ENCODE peak calls at places on chromosomes 12 and 14, in five cellular contexts. One of them, this sample, is unnamed.
A peak's percentile ranks its signal among the peaks of the same experiment; 100 is the strongest.

GRCh38 chr12:124094733-124095132 is 121.7 kb downstream of the ZNF664 start:
- DNase-seq in CD8-positive, alpha-beta memory T cell: no peak
- DNase-seq in lower lobe of right lung: no peak
- DNase-seq in ovary: no peak
- DNase-seq in brain microvascular endothelial cell: no peak
- DNase-seq in this sample: no peak

GRCh38 chr12:110743571-110744093 is 941 bp upstream of the PPP1CC start:
- DNase-seq in lower lobe of right lung: peak; percentile 72
- DNase-seq in CD8-positive, alpha-beta memory T cell: no peak
- DNase-seq in brain microvascular endothelial cell: no peak
- DNase-seq in ovary: peak; percentile 49
- DNase-seq in this sample: no peak

GRCh38 chr14:102779574-102780315 is 2.5 kb downstream of the TRAF3 start:
- DNase-seq in brain microvascular endothelial cell: no peak
- DNase-seq in ovary: no peak
- DNase-seq in lower lobe of right lung: no peak
- DNase-seq in CD8-positive, alpha-beta memory T cell: no peak
- DNase-seq in this sample: no peak

GRCh38 chr12:48029401-48029770 is 25.1 kb upstream of the COL2A1 start:
- DNase-seq in ovary: no peak
- DNase-seq in lower lobe of right lung: no peak
- DNase-seq in CD8-positive, alpha-beta memory T cell: no peak
- DNase-seq in brain microvascular endothelial cell: no peak
- DNase-seq in this sample: no peak

GRCh38 chr14:53951661-53952265 is 4.9 kb downstream of the BMP4 start:
- DNase-seq in CD8-positive, alpha-beta memory T cell: no peak
- DNase-seq in ovary: peak; percentile 30
- DNase-seq in brain microvascular endothelial cell: no peak
- DNase-seq in lower lobe of right lung: no peak
- DNase-seq in this sample: no peak

GRCh38 chr12:46449856-46450255 is 77.3 kb upstream of the SLC38A2 start:
- DNase-seq in brain microvascular endothelial cell: no peak
- DNase-seq in lower lobe of right lung: no peak
- DNase-seq in CD8-positive, alpha-beta memory T cell: no peak
- DNase-seq in ovary: no peak
- DNase-seq in this sample: no peak

GRCh38 chr12:104788848-104789271 is 169.2 kb downstream of the SLC41A2 start:
- DNase-seq in ovary: no peak
- DNase-seq in CD8-positive, alpha-beta memory T cell: no peak
- DNase-seq in brain microvascular endothelial cell: no peak
- DNase-seq in lower lobe of right lung: no peak
- DNase-seq in this sample: no peak

GRCh38 chr14:76834296-76834695 is 8.1 kb downstream of the LRRC74A start:
- DNase-seq in ovary: no peak
- DNase-seq in CD8-positive, alpha-beta memory T cell: no peak
- DNase-seq in lower lobe of right lung: no peak
- DNase-seq in brain microvascular endothelial cell: no peak
- DNase-seq in this sample: no peak

GRCh38 chr14:24143511-24143910 is 2.1 kb upstream of the EMC9 start:
- DNase-seq in brain microvascular endothelial cell: peak; percentile 68
- DNase-seq in ovary: no peak
- DNase-seq in lower lobe of right lung: no peak
- DNase-seq in CD8-positive, alpha-beta memory T cell: no peak
- DNase-seq in this sample: no peak

GRCh38 chr12:108218911-108219310 is 89.8 kb downstream of the WSCD2 start:
- DNase-seq in brain microvascular endothelial cell: no peak
- DNase-seq in ovary: no peak
- DNase-seq in lower lobe of right lung: no peak
- DNase-seq in CD8-positive, alpha-beta memory T cell: no peak
- DNase-seq in this sample: no peak

GRCh38 chr12:91990525-91990924 is 155.1 kb downstream of the BTG1 start:
- DNase-seq in ovary: no peak
- DNase-seq in CD8-positive, alpha-beta memory T cell: no peak
- DNase-seq in lower lobe of right lung: no peak
- DNase-seq in brain microvascular endothelial cell: no peak
- DNase-seq in this sample: no peak

GRCh38 chr12:54372113-54372806 is 8.0 kb upstream of the GPR84 start:
- DNase-seq in ovary: no peak
- DNase-seq in lower lobe of right lung: no peak
- DNase-seq in brain microvascular endothelial cell: no peak
- DNase-seq in CD8-positive, alpha-beta memory T cell: no peak
- DNase-seq in this sample: no peak

GRCh38 chr12:106766393-106766826 is 8.1 kb upstream of the RIC8B start:
- DNase-seq in ovary: peak; percentile 78
- DNase-seq in brain microvascular endothelial cell: no peak
- DNase-seq in CD8-positive, alpha-beta memory T cell: no peak
- DNase-seq in lower lobe of right lung: peak; percentile 67
- DNase-seq in this sample: no peak

GRCh38 chr14:81247271-81247766 is 26.6 kb upstream of the GTF2A1 start:
- DNase-seq in ovary: no peak
- DNase-seq in brain microvascular endothelial cell: no peak
- DNase-seq in lower lobe of right lung: no peak
- DNase-seq in CD8-positive, alpha-beta memory T cell: no peak
- DNase-seq in this sample: no peak

GRCh38 chr14:75340921-75341320 is 62.3 kb downstream of the FOS start:
- DNase-seq in brain microvascular endothelial cell: no peak
- DNase-seq in ovary: peak; percentile 42
- DNase-seq in lower lobe of right lung: peak; percentile 83
- DNase-seq in CD8-positive, alpha-beta memory T cell: no peak
- DNase-seq in this sample: no peak

DNA sequence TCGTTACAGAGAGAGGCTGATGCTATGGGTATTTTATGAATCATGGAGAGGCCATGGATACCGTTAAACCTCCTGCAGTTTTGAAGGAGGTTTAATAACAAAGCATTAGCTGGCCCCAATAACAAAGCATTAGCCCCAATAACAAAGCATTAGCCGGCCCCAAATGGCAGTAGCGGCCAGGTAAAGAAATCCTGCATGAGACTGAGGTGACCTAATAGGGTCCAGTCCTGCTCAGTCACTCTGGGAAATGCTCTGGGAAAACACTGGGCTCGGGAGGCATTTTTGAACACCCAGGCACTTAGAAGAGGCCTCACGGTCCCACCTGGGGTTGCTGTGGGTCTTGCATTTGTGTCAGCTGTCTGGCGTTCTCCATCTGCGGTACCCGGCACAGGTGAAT is 776 bp upstream of the RIN3 start:
- DNase-seq in ovary: no peak
- DNase-seq in CD8-positive, alpha-beta memory T cell: no peak
- DNase-seq in brain microvascular endothelial cell: no peak
- DNase-seq in lower lobe of right lung: no peak
- DNase-seq in this sample: no peak
- H3K4me3 ChIP-seq in ovary: peak overlapping the region; percentile 55
- H3K4me3 ChIP-seq in CD8-positive, alpha-beta memory T cell: peak overlapping the region; percentile 74
- H3K4me3 ChIP-seq in brain microvascular endothelial cell: peak overlapping the region; percentile 74
- H3K4me3 ChIP-seq in lower lobe of right lung: peak overlapping the region; percentile 76
- H3K4me3 ChIP-seq in this sample: peak overlapping the region; percentile 65

GRCh38 chr14:25233613-25234012 is 183.7 kb upstream of the STXBP6 start:
- DNase-seq in ovary: no peak
- DNase-seq in brain microvascular endothelial cell: no peak
- DNase-seq in CD8-positive, alpha-beta memory T cell: no peak
- DNase-seq in lower lobe of right lung: no peak
- DNase-seq in this sample: no peak
- H3K4me3 ChIP-seq in ovary: no peak overlapping the region
- H3K4me3 ChIP-seq in brain microvascular endothelial cell: no peak overlapping the region
- H3K4me3 ChIP-seq in CD8-positive, alpha-beta memory T cell: no peak overlapping the region
- H3K4me3 ChIP-seq in lower lobe of right lung: no peak overlapping the region
- H3K4me3 ChIP-seq in this sample: no peak overlapping the region

DNA sequence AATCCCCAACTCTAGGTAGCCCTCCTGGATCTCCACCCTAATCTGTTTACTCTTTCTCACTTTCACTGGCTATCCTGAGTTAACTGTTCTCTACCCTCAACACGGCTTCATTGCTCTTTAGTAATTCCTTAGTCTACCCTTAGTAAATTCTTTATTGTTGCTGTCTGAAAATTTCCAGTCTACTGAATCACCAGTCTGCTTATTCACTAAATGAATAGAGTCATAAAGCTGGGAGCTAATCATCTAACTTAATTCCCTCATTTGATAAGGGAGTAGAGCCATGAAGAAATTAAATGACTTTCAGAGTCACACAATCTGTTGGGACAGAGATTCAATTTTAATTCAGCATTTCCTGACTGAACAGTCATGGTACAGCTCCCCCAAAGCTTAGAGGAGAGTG is 36.5 kb downstream of the YEATS4 start:
- DNase-seq in brain microvascular endothelial cell: no peak
- DNase-seq in ovary: no peak
- DNase-seq in CD8-positive, alpha-beta memory T cell: no peak
- DNase-seq in lower lobe of right lung: no peak
- DNase-seq in this sample: no peak
- H3K4me3 ChIP-seq in brain microvascular endothelial cell: no peak overlapping the region
- H3K4me3 ChIP-seq in ovary: no peak overlapping the region
- H3K4me3 ChIP-seq in CD8-positive, alpha-beta memory T cell: no peak overlapping the region
- H3K4me3 ChIP-seq in lower lobe of right lung: no peak overlapping the region
- H3K4me3 ChIP-seq in this sample: no peak overlapping the region

DNA sequence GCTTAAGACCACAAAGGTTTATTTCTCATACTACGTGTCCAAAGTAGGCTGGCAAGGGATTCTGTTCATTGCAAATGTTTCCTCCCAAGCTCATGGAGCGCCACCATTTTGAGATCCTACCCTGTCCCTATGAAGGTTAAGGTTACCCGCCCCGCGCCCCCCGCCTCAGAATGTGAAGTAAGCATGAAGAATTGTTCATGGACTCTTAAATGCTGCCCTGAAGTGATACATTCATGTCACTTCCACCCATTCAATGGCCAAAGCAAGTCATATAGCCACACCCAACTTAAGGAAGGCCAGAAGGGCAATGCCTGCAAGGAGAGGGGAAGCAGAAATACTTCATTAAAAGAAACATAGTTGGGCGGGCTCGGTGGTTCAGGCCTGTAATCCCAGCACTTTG is 4.2 kb downstream of the TMEM253 start:
- DNase-seq in lower lobe of right lung: no peak
- DNase-seq in CD8-positive, alpha-beta memory T cell: no peak
- DNase-seq in ovary: no peak
- DNase-seq in brain microvascular endothelial cell: no peak
- DNase-seq in this sample: no peak
- H3K4me3 ChIP-seq in lower lobe of right lung: no peak overlapping the region
- H3K4me3 ChIP-seq in CD8-positive, alpha-beta memory T cell: no peak overlapping the region
- H3K4me3 ChIP-seq in ovary: no peak overlapping the region
- H3K4me3 ChIP-seq in brain microvascular endothelial cell: no peak overlapping the region
- H3K4me3 ChIP-seq in this sample: no peak overlapping the region

GRCh38 chr12:50787618-50788017 is 23.7 kb downstream of the ATF1 start:
- DNase-seq in CD8-positive, alpha-beta memory T cell: no peak
- DNase-seq in brain microvascular endothelial cell: no peak
- DNase-seq in ovary: no peak
- DNase-seq in lower lobe of right lung: no peak
- DNase-seq in this sample: no peak
- H3K4me3 ChIP-seq in CD8-positive, alpha-beta memory T cell: no peak overlapping the region
- H3K4me3 ChIP-seq in brain microvascular endothelial cell: no peak overlapping the region
- H3K4me3 ChIP-seq in ovary: no peak overlapping the region
- H3K4me3 ChIP-seq in lower lobe of right lung: no peak overlapping the region
- H3K4me3 ChIP-seq in this sample: no peak overlapping the region

DNA sequence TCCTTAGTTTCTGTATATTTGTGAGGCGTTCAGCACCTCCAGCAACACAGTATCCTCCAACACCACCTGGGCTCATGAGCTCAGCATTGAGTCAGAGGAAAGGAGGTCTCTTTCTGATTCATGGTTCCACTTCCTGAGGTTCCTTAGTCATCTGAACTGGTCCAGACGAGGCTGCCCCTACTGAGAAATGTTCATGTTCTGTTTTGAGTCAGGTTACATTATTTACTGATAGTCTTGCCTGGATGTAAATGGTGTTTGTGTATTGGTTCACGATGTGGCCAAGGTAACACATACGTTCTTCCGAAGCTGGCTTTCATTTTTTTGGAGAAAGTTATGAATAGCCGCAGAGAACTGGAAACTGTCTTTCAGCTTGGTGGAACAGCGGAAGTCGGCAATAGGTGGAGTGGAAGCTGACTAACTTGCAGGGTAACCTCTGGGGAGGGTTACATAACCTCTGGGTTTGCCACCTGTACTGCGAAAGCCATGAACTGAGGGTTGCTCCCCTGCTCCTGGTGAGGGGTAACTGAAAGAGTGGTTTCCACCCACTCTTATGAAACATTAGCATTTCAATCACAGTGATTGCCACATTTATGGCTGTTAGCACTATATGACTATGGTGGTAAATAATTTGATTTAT is 42.2 kb upstream of the MANSC4 start:
- DNase-seq in brain microvascular endothelial cell: peak; percentile 91
- DNase-seq in ovary: no peak
- DNase-seq in CD8-positive, alpha-beta memory T cell: peak; percentile 74
- DNase-seq in lower lobe of right lung: no peak
- DNase-seq in this sample: peak; percentile 76
- H3K4me3 ChIP-seq in brain microvascular endothelial cell: peak overlapping the region; percentile 9
- H3K4me3 ChIP-seq in ovary: no peak overlapping the region
- H3K4me3 ChIP-seq in CD8-positive, alpha-beta memory T cell: peak overlapping the region; percentile 26
- H3K4me3 ChIP-seq in lower lobe of right lung: no peak overlapping the region
- H3K4me3 ChIP-seq in this sample: peak overlapping the region; percentile 47

GRCh38 chr14:52006361-52006760 is 17.0 kb downstream of the RTRAF start:
- DNase-seq in lower lobe of right lung: no peak
- DNase-seq in CD8-positive, alpha-beta memory T cell: no peak
- DNase-seq in ovary: no peak
- DNase-seq in brain microvascular endothelial cell: no peak
- DNase-seq in this sample: no peak
- H3K4me3 ChIP-seq in lower lobe of right lung: no peak overlapping the region
- H3K4me3 ChIP-seq in CD8-positive, alpha-beta memory T cell: no peak overlapping the region
- H3K4me3 ChIP-seq in ovary: no peak overlapping the region
- H3K4me3 ChIP-seq in brain microvascular endothelial cell: no peak overlapping the region
- H3K4me3 ChIP-seq in this sample: no peak overlapping the region

GRCh38 chr12:119870462-119870861 is 6.7 kb downstream of the CIT start:
- DNase-seq in lower lobe of right lung: no peak
- DNase-seq in CD8-positive, alpha-beta memory T cell: no peak
- DNase-seq in ovary: no peak
- DNase-seq in brain microvascular endothelial cell: no peak
- DNase-seq in this sample: no peak
- H3K4me3 ChIP-seq in lower lobe of right lung: no peak overlapping the region
- H3K4me3 ChIP-seq in CD8-positive, alpha-beta memory T cell: no peak overlapping the region
- H3K4me3 ChIP-seq in ovary: no peak overlapping the region
- H3K4me3 ChIP-seq in brain microvascular endothelial cell: no peak overlapping the region
- H3K4me3 ChIP-seq in this sample: no peak overlapping the region

This sample was measured in keratinocyte.